ENCODE peak calls at places on chromosomes 3 and 15, in six cellular contexts. O is thyroid gland, R is sigmoid colon, Y is RWPE2, X is A549, M is endothelial cell. D is an unnamed sample.
A peak's percentile ranks its signal among the peaks of the same experiment; 100 is the strongest.

GRCh38 chr3:15514663-15515357 is 6.7 kb downstream of the COLQ start:
- DNase-seq in O (no peak), R (no peak), Y (no peak), X (no peak), M (no peak), D (no peak)

GRCh38 chr15:80615783-80616391 is 79.2 kb upstream of the ABHD17C start:
- DNase-seq in O (peak; percentile 93), R (peak; percentile 81), Y (peak; percentile 84), X (peak; percentile 40), M (no peak), D (no peak)

GRCh38 chr3:129224984-129225393 is 24.4 kb upstream of the COPG1 start:
- DNase-seq in O (peak; percentile 45), R (peak; percentile 91), Y (no peak), X (peak; percentile 86), M (peak; percentile 35), D (no peak)

GRCh38 chr3:126448141-126448892 is 27.4 kb downstream of the ZXDC start:
- DNase-seq in O (no peak), R (peak; percentile 57), Y (no peak), X (no peak), M (no peak), D (no peak)

GRCh38 chr15:33656090-33656670 is 312.1 kb upstream of the CHRM5 start:
- DNase-seq in O (no peak), R (no peak), Y (no peak), X (no peak), M (no peak), D (no peak)

GRCh38 chr3:16550676-16551341 is 37.3 kb upstream of the RFTN1 start:
- DNase-seq in O (peak; percentile 61), R (peak; percentile 79), Y (no peak), X (peak; percentile 85), M (peak; percentile 85), D (peak; percentile 56)

GRCh38 chr15:32687556-32687955 is 30.2 kb upstream of the GREM1 start:
- DNase-seq in O (no peak), R (no peak), Y (peak; percentile 87), X (peak; percentile 75), M (no peak), D (no peak)

GRCh38 chr3:36060950-36061349 is 319.4 kb upstream of the STAC start:
- DNase-seq in O (no peak), R (no peak), Y (no peak), X (peak; percentile 35), M (no peak), D (no peak)

GRCh38 chr3:46705751-46706572 is 4.8 kb downstream of the TMIE start:
- DNase-seq in O (no peak), R (peak; percentile 58), Y (peak; percentile 56), X (no peak), M (no peak), D (no peak)

GRCh38 chr3:62416109-62416508 is 42.8 kb upstream of the FEZF2 start:
- DNase-seq in O (no peak), R (no peak), Y (no peak), X (no peak), M (no peak), D (no peak)

GRCh38 chr15:80036067-80036466 is 23.4 kb upstream of the ZFAND6 start:
- DNase-seq in O (no peak), R (no peak), Y (no peak), X (no peak), M (no peak), D (no peak)

GRCh38 chr15:73153024-73153423 is 100.8 kb downstream of the NEO1 start:
- DNase-seq in O (no peak), R (no peak), Y (no peak), X (no peak), M (no peak), D (no peak)

GRCh38 chr3:158789592-158789991 is 12.3 kb upstream of the MFSD1 start:
- DNase-seq in O (no peak), R (no peak), Y (no peak), X (peak; percentile 77), M (no peak), D (no peak)

GRCh38 chr15:98755781-98756180 is 107.4 kb downstream of the IGF1R start:
- DNase-seq in O (no peak), R (no peak), Y (no peak), X (no peak), M (no peak), D (no peak)

GRCh38 chr15:51816615-51817014 is 12.8 kb upstream of the TMOD3 start:
- DNase-seq in O (no peak), R (no peak), Y (no peak), X (no peak), M (no peak), D (no peak)

GRCh38 chr3:127014536-127015281 is 31.8 kb downstream of the PLXNA1 start:
- DNase-seq in O (no peak), R (no peak), Y (no peak), X (no peak), M (no peak), D (no peak)

GRCh38 chr3:149393355-149394165 is 16.1 kb upstream of the TM4SF1 start:
- DNase-seq in O (peak; percentile 72), R (no peak), Y (no peak), X (peak; percentile 89), M (peak; percentile 70), D (no peak)

GRCh38 chr3:138941259-138941885 is 5.6 kb downstream of the FOXL2 start:
- DNase-seq in O (no peak), R (no peak), Y (no peak), X (peak; percentile 62), M (peak; percentile 81), D (no peak)

GRCh38 chr15:88998980-88999713 is 86.0 kb upstream of the MFGE8 start:
- DNase-seq in O (no peak), R (no peak), Y (no peak), X (no peak), M (no peak), D (no peak)

GRCh38 chr15:101003706-101004105 is 84.5 kb downstream of the LRRK1 start:
- DNase-seq in O (no peak), R (peak; percentile 43), Y (peak; percentile 45), X (no peak), M (no peak), D (no peak)

GRCh38 chr15:28106294-28107110 is 7.4 kb upstream of the OCA2 start:
- DNase-seq in O (peak; percentile 42), R (peak; percentile 62), Y (peak; percentile 69), X (peak; percentile 14), M (peak; percentile 39), D (peak; percentile 49)

GRCh38 chr15:90231028-90232017 is 2.4 kb downstream of the CIB1 start:
- DNase-seq in O (peak; percentile 12), R (peak; percentile 69), Y (no peak), X (no peak), M (no peak), D (peak; percentile 78)

GRCh38 chr3:32544894-32545293 is 25.8 kb downstream of the DYNC1LI1 start:
- DNase-seq in O (no peak), R (no peak), Y (no peak), X (peak; percentile 17), M (no peak), D (no peak)

GRCh38 chr3:129658156-129658843 is 51.8 kb upstream of the PLXND1 start:
- DNase-seq in O (no peak), R (no peak), Y (no peak), X (no peak), M (no peak), D (no peak)

GRCh38 chr3:196988241-196989029 is 19.8 kb upstream of the PIGZ start:
- DNase-seq in O (no peak), R (peak; percentile 40), Y (no peak), X (peak; percentile 44), M (no peak), D (no peak)

DNA sequence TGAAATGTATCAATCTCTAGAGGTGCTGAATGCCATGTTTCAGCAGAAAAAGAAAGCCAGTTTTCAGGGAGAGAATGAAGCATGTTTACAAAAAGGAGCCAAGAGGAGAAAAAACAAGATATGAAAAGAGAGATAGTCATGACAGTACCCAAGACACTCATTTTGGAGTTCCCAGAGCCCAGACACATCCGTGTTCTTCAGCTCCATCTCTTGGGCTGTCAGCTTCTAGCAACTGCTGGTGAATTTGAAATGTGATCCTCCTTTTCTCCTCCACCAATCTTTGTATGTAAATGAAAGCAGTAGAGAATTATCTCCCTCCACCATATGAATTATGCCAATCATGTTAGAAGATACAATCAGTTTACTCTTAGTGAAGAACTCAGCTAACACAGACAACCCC is 93.0 kb upstream of the SLC25A36 start:
- DNase-seq in O (no peak), R (no peak), Y (no peak), X (no peak), M (no peak), D (no peak)
- TF ChIP-seq CTCF in O (no peak), R (no peak), Y (no peak), X (no peak), M (no peak), D (no peak)

DNA sequence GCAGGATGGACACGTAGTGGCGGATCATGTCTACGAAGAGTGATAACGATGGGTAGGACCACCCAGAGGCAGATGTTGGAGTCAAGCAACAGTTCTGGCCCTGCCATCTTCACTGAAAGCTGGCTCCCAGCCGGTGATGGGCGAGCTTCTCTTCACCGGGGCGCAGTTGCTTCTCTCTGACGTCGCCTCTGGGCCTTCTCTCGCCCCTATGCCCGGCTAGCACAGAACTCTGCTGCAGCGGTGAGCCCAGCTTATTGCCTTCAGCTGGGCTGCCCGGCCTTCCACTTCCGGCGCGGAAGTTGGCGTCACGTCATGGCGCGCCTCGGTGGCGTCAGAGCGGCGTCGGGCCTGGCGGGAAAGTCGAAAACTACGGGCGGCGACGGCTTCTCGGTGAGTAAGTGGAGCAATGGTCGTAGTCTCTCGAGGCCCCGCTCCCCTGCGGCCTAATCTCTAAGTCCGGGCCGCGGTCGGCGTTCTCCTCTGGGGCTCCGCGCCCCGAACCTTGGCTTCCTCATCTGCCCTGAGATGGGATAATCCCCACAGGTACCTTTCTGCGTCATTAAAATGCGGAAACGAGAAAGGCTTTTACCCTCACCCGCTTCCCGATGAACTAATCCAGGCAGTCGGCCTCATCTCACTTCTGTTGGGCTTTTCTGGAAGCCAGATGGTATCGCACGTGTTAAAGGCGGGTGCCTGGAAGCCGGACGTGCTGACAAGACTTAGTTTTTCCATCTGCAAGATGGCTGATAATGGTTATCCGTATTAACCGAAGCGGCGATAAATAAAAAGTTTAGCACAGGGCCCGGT is at the start of gene FANCD2:
- DNase-seq in O (peak; percentile 83), R (peak; percentile 92), Y (peak; percentile 84), X (peak; percentile 90), M (peak; percentile 96), D (peak; percentile 97)
- TF ChIP-seq CTCF in O (no peak), R (no peak), Y (no peak), X (no peak), M (no peak), D (no peak)

GRCh38 chr15:84822774-84823579 is 5.8 kb downstream of the ALPK3 start:
- DNase-seq in O (no peak), R (peak; percentile 74), Y (no peak), X (no peak), M (no peak), D (no peak)

GRCh38 chr15:84819791-84820190 is 2.6 kb downstream of the ALPK3 start:
- DNase-seq in O (no peak), R (no peak), Y (no peak), X (no peak), M (no peak), D (no peak)

GRCh38 chr15:84823580-84823878 is 6.4 kb downstream of the ALPK3 start:
- DNase-seq in O (no peak), R (no peak), Y (no peak), X (no peak), M (no peak), D (no peak)

GRCh38 chr15:84819291-84819768 is 2.2 kb downstream of the ALPK3 start:
- DNase-seq in O (peak; percentile 24), R (no peak), Y (peak; percentile 56), X (peak; percentile 18), M (peak; percentile 14), D (no peak)

GRCh38 chr15:84821501-84822021 is 4.4 kb downstream of the ALPK3 start:
- DNase-seq in O (no peak), R (no peak), Y (no peak), X (no peak), M (peak; percentile 68), D (no peak)
- TF ChIP-seq CTCF in O (no peak), R (no peak), Y (no peak), X (no peak), M (no peak), D (no peak)

GRCh38 chr3:68018275-68018674 is 363.9 kb upstream of the SUCLG2 start:
- DNase-seq in O (no peak), R (no peak), Y (no peak), X (peak; percentile 0), M (no peak), D (no peak)
- TF ChIP-seq CTCF in O (no peak), R (no peak), Y (no peak), X (no peak), M (no peak), D (no peak)

D was measured in natural killer cell.